ENCODE peak calls at places on chromosome 6, in ten cellular contexts. K is NCI-H2029; L is T-helper 2 cell; J is BJ; B is fibroblast of lung; X is T-helper 9 cell; N is A172; E is RCC 7860; T is right cardiac atrium; M is stimulated activated CD8-positive, alpha-beta memory T cell treated with anti-CD3 and anti-CD28 coated beads, Interleukin-12 subunit alpha, Interleukin-12 subunit beta, amount 100 ng/mL, for 4 hours. G is an unnamed sample.

GRCh38 chr6:14372738-14373484 is 255.3 kb downstream of the CD83 start:
- DNase-seq in M (no peak), N (no peak), K (no peak), J (no peak), T (no peak), B (no peak), E (no peak), L (no peak), X (no peak), G (peak; percentile 5)

GRCh38 chr6:12150812-12151432 is 138.8 kb downstream of the HIVEP1 start:
- DNase-seq in K (no peak), N (no peak), M (no peak), B (peak; percentile 18), T (no peak), J (no peak), E (no peak), X (peak; percentile 10), L (peak; percentile 49), G (no peak)

GRCh38 chr6:115133790-115134189 is 791.0 kb upstream of the HS3ST5 start:
- DNase-seq in N (no peak), M (no peak), J (no peak), L (no peak), K (no peak), B (no peak), X (no peak), T (no peak), E (no peak), G (peak; percentile 11)

GRCh38 chr6:159578629-159579028 is 114.4 kb downstream of the SOD2 start:
- DNase-seq in E (peak; percentile 44), B (peak; percentile 64), J (no peak), M (no peak), N (peak; percentile 80), X (no peak), L (no peak), T (no peak), K (no peak), G (no peak)

GRCh38 chr6:41571066-41571780 is 25.0 kb downstream of the FOXP4 start:
- DNase-seq in J (no peak), L (no peak), E (no peak), T (no peak), X (no peak), N (no peak), M (no peak), K (no peak), B (no peak), G (no peak)

GRCh38 chr6:25137497-25137896 is 141.7 kb upstream of the CARMIL1 start:
- DNase-seq in X (no peak), M (no peak), T (no peak), L (peak; percentile 74), J (no peak), N (no peak), E (no peak), B (no peak), K (no peak), G (no peak)

GRCh38 chr6:153145591-153145990 is 14.5 kb upstream of the RGS17 start:
- DNase-seq in E (no peak), K (peak; percentile 97), L (no peak), N (no peak), B (no peak), T (no peak), J (no peak), X (no peak), M (no peak), G (peak; percentile 46)

GRCh38 chr6:170265655-170266054 is 25.2 kb downstream of the DLL1 start:
- DNase-seq in J (no peak), E (no peak), T (peak; percentile 94), M (no peak), X (no peak), B (no peak), N (no peak), K (peak; percentile 81), L (no peak), G (no peak)

GRCh38 chr6:163872335-163872734 is 457.8 kb downstream of the QKI start:
- DNase-seq in T (no peak), K (no peak), J (peak; percentile 74), X (no peak), E (no peak), N (peak; percentile 4), M (no peak), B (peak; percentile 95), L (no peak), G (no peak)

GRCh38 chr6:150090328-150090727 is 21.4 kb upstream of the ULBP3 start:
- DNase-seq in N (no peak), T (no peak), M (no peak), K (no peak), E (no peak), J (no peak), L (no peak), B (no peak), X (no peak), G (no peak)

GRCh38 chr6:30646450-30647038 is 389 bp upstream of the C6orf136 start:
- DNase-seq in L (no peak), K (peak; percentile 17), X (peak; percentile 88), E (no peak), B (no peak), N (no peak), J (no peak), T (peak; percentile 98), M (no peak), G (no peak)

GRCh38 chr6:130675072-130675471 is 152.1 kb upstream of the SMLR1 start:
- DNase-seq in X (no peak), K (no peak), L (peak; percentile 87), E (no peak), N (peak; percentile 36), M (no peak), T (no peak), B (peak; percentile 79), J (no peak), G (no peak)

GRCh38 chr6:164013480-164014208 is 599.1 kb downstream of the QKI start:
- DNase-seq in L (no peak), M (no peak), K (no peak), X (no peak), T (no peak), B (peak; percentile 37), J (no peak), N (no peak), E (peak; percentile 59), G (no peak)